ENCODE peak calls at places on chromosome 14, in four cellular contexts. F is H1, C is HCT116, L is Panc1. W is an unnamed sample.

GRCh38 chr14:96299441-96299840 is 43.4 kb downstream of the BDKRB1 start:
- DNase-seq in F (no peak), C (no peak), L (no peak), W (no peak)

GRCh38 chr14:96225745-96226151 is 21.1 kb downstream of the BDKRB2 start:
- DNase-seq in F (peak; percentile 59), C (no peak), L (no peak), W (no peak)

GRCh38 chr14:36478782-36479181 is 41.2 kb downstream of the NKX2-1 start:
- DNase-seq in F (no peak), C (peak; percentile 27), L (no peak), W (no peak)

GRCh38 chr14:63499701-63500250 is 43.4 kb downstream of the PPP2R5E start:
- DNase-seq in F (no peak), C (no peak), L (no peak), W (no peak)

GRCh38 chr14:20751963-20752562 is 6.4 kb downstream of the EDDM3A start:
- DNase-seq in F (no peak), C (no peak), L (no peak), W (no peak)

GRCh38 chr14:68359862-68360552 is 432.9 kb downstream of the ZFP36L1 start:
- DNase-seq in F (no peak), C (peak; percentile 37), L (no peak), W (no peak)

GRCh38 chr14:105364100-105364708 is 34.1 kb upstream of the TEX22 start:
- DNase-seq in F (no peak), C (no peak), L (no peak), W (no peak)

GRCh38 chr14:66117600-66117999 is 368.6 kb upstream of the CCDC196 start:
- DNase-seq in F (no peak), C (peak; percentile 31), L (no peak), W (no peak)

GRCh38 chr14:58738876-58739275 is 101.1 kb downstream of the DACT1 start:
- DNase-seq in F (no peak), C (no peak), L (no peak), W (no peak)

GRCh38 chr14:43413094-43413493 is 1094.0 kb downstream of the FSCB start:
- DNase-seq in F (no peak), C (no peak), L (no peak), W (no peak)

GRCh38 chr14:33210304-33210703 is 271.6 kb downstream of the NPAS3 start:
- DNase-seq in F (peak; percentile 53), C (no peak), L (no peak), W (no peak)

GRCh38 chr14:89085154-89086059 is 261.0 kb downstream of the TTC8 start:
- DNase-seq in F (no peak), C (no peak), L (no peak), W (no peak)

GRCh38 chr14:66709292-66709691 is 201.3 kb downstream of the GPHN start:
- DNase-seq in F (no peak), C (peak; percentile 21), L (no peak), W (no peak)

GRCh38 chr14:73943083-73943482 is 6.8 kb downstream of the FAM161B start:
- DNase-seq in F (no peak), C (no peak), L (no peak), W (no peak)

GRCh38 chr14:99729991-99730875 is 46.1 kb downstream of the CYP46A1 start:
- DNase-seq in F (peak; percentile 100), C (no peak), L (no peak), W (peak; percentile 86)

GRCh38 chr14:75252254-75252837 is 26.3 kb upstream of the FOS start:
- DNase-seq in F (no peak), C (no peak), L (no peak), W (peak; percentile 83)

GRCh38 chr14:104247336-104248202 is 109.2 kb downstream of the KIF26A start:
- DNase-seq in F (no peak), C (no peak), L (no peak), W (peak; percentile 65)

GRCh38 chr14:92751819-92752218 is 3.4 kb upstream of the LGMN start:
- DNase-seq in F (no peak), C (no peak), L (no peak), W (no peak)

GRCh38 chr14:104132981-104133380 is 5.4 kb upstream of the KIF26A start:
- DNase-seq in F (peak; percentile 75), C (no peak), L (no peak), W (peak; percentile 53)

GRCh38 chr14:102817942-102818940 is 41.0 kb downstream of the TRAF3 start:
- DNase-seq in F (no peak), C (no peak), L (no peak), W (no peak)

GRCh38 chr14:68403794-68404522 is 388.9 kb downstream of the ZFP36L1 start:
- DNase-seq in F (no peak), C (no peak), L (no peak), W (no peak)

GRCh38 chr14:48970995-48971394 is 615.2 kb downstream of the RPS29 start:
- DNase-seq in F (no peak), C (no peak), L (no peak), W (no peak)

GRCh38 chr14:99326041-99326710 is 54.2 kb upstream of the BCL11B start:
- DNase-seq in F (peak; percentile 11), C (no peak), L (no peak), W (no peak)

GRCh38 chr14:63928744-63929174 is 76.0 kb downstream of the SYNE2 start:
- DNase-seq in F (no peak), C (no peak), L (no peak), W (no peak)

GRCh38 chr14:103123634-103124500 is 606 bp downstream of the TNFAIP2 start:
- DNase-seq in F (peak; percentile 82), C (no peak), L (no peak), W (peak; percentile 91)

GRCh38 chr14:25955772-25956171 is 642.1 kb downstream of the NOVA1 start:
- DNase-seq in F (no peak), C (no peak), L (no peak), W (no peak)

GRCh38 chr14:76909266-76909665 is 83.1 kb downstream of the LRRC74A start:
- DNase-seq in F (no peak), C (no peak), L (no peak), W (no peak)

DNA sequence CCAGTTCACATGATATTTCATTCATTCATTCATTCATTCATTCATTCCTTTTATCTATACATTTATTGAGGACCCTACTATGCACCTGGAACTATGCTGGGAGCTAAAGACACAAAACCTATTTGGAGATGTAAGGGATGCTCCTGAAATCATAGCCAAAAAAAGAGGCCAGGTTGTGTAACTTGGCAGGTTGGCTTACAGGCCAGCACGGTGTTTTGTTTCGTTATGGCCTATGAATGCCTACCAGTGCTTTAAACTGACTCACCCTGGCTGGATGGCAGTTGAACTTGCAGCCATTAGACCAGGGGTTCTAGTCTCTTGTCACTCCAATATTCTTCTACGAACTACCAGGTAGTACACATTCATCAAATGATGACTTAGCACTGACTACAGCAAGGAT is 15.7 kb downstream of the MAP3K9 start:
- DNase-seq in F (no peak), C (no peak), L (no peak), W (no peak)
- TF ChIP-seq POLR2AphosphoS5 in F (no peak), C (no peak), L (no peak), W (no peak)

DNA sequence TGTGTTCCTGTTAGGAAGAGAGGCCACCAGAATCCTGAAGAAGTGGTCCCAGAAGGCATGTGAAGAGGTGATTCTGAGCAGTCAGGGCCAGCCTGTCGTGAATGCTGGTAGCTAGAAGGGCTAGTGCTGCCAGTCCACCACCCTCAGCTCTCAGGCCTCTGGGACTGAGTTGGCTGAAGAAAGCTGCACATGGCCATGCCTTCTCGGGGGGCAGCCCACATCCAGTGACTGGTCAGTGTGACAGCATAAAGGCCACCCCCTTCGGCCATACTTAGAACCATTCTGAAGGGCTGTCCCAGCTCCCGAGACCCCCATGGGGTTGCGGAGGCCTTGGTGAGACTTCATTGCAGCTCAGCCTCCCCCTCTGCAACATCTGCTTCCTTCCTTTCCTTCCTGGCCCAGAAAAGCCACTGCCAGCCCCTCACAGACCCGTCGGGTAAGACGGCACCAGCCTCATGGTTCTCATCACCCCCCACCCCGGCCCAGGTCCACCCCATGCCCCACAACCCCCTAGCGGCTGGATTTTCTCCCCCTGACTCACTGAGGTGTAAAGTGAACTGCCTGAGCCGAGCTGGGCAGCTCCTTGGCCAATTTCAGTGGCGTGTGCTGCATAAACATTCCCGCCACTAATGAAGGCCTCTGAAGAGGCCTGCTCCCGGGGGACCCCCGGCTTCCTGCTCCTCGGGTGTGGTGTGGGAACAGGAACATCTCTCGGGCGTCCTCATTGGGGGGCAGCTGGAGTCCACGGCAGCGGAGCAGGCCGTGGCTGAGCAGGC is 49.5 kb upstream of the DIO3 start:
- DNase-seq in F (no peak), C (no peak), L (no peak), W (peak; percentile 56)
- H3K4me1 ChIP-seq in F (no peaks in the 10 kb centered on the region), C (no peaks in the 10 kb centered on the region), L (no peaks in the 10 kb centered on the region), W (no peaks in the 10 kb centered on the region)

GRCh38 chr14:69716483-69717187 is 50.3 kb upstream of the SRSF5 start:
- DNase-seq in F (no peak), C (no peak), L (no peak), W (no peak)
- TF ChIP-seq POLR2AphosphoS5 in F (no peak), C (no peak), L (no peak), W (no peak)

GRCh38 chr14:106872619-106873446 is 1346.5 kb downstream of the TMEM121 start:
- DNase-seq in F (peak; percentile 48), C (no peak), L (no peak), W (peak; percentile 94)
- H3K4me1 ChIP-seq in F (no peaks in the 10 kb centered on the region), C (no peaks in the 10 kb centered on the region), L (no peaks in the 10 kb centered on the region), W (no peaks in the 10 kb centered on the region)

GRCh38 chr14:78220273-78220672 is 50.1 kb downstream of the NRXN3 start:
- DNase-seq in F (no peak), C (no peak), L (no peak), W (no peak)
- TF ChIP-seq POLR2AphosphoS5 in F (no peak), C (no peak), L (no peak), W (no peak)

GRCh38 chr14:55107766-55108554 is 21.1 kb upstream of the LGALS3 start:
- DNase-seq in F (no peak), C (peak; percentile 91), L (no peak), W (peak; percentile 90)
- H3K4me1 ChIP-seq in F (peaks cover 12% of the 10 kb centered on the region), C (peaks cover 62% of the 10 kb centered on the region), L (peaks cover 25% of the 10 kb centered on the region), W (peaks cover 28% of the 10 kb centered on the region)

DNA sequence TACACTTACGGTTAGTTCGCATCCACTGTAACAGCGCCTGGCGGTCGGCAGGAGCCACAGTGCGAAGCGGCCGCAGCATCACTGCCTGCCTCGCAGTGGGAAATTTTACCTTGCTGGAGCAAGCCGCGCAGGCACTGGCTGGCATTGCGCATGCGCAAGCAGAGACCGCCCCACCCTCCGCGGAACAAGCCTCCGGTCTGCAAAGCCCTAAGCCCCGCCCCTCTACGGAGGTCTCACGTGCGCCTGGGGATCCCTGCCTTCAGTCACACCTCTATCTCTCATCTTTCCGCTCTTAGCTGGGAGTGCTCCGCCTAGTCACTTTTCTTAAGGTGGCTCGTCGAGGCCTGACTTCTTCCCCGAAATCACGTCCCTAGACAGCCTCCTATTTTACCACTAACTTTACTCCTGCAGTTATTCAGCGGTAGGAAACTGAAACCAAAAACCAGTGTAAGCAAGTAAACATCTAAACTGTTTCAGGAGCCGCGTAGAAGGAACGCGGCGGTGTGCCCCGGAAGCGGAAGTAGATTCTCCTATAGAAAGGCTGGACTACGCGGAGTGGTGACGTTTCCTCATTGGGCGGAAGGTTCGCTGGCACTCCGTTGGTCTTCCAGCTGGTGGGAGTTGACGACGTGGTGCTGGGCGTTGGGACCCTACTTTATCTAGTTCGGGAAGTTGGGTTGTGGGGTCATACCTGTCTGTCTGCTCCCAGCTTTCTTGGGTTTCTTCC is at the start of gene SRP54:
- DNase-seq in F (peak; percentile 99), C (peak; percentile 97), L (peak; percentile 87), W (peak; percentile 100)
- TF ChIP-seq POLR2AphosphoS5 in F (peak; percentile 90), C (peak; percentile 80), L (peak; percentile 91), W (peak; percentile 98)

W was measured in spleen.